ENCODE peak calls at places on chromosomes 11 and 22, in eight cellular contexts. O is IMR-90, L is HCT116, M is heart left ventricle, E is body of pancreas, P is suprapubic skin, N is GM12878, A is spleen. D is an unnamed sample.

GRCh38 chr11:62472063-62472884 is 53.4 kb downstream of the SCGB1A1 start:
- DNase-seq in P (no peak), O (peak; percentile 59), L (peak; percentile 59), N (no peak), A (no peak), E (no peak), M (no peak), D (no peak)

GRCh38 chr11:84398017-84398626 is 1112.0 kb upstream of the CCDC90B start:
- DNase-seq in N (no peak), P (no peak), O (peak; percentile 1), E (peak; percentile 38), L (no peak), M (no peak), A (no peak), D (no peak)

GRCh38 chr11:69053169-69053477 is 4.4 kb downstream of the TPCN2 start:
- DNase-seq in M (no peak), A (no peak), N (no peak), E (no peak), P (no peak), L (no peak), O (no peak), D (no peak)

GRCh38 chr11:26331911-26332571 is at the start of gene ANO3:
- DNase-seq in E (peak; percentile 89), L (no peak), A (no peak), P (no peak), O (peak; percentile 73), M (peak; percentile 31), N (no peak), D (peak; percentile 69)

GRCh38 chr11:18523079-18523478 is 3.7 kb downstream of the TSG101 start:
- DNase-seq in E (no peak), M (no peak), O (no peak), L (no peak), N (no peak), P (no peak), A (no peak), D (no peak)

GRCh38 chr11:64324692-64325469 is 7.0 kb downstream of the PRDX5 start:
- DNase-seq in O (no peak), L (no peak), E (no peak), P (no peak), M (no peak), A (no peak), N (no peak), D (no peak)

GRCh38 chr22:41828516-41828915 is 4.4 kb upstream of the SREBF2 start:
- DNase-seq in A (no peak), E (peak; percentile 57), N (no peak), O (no peak), P (no peak), L (no peak), M (no peak), D (no peak)

GRCh38 chr11:36258730-36259360 is 30.4 kb downstream of the COMMD9 start:
- DNase-seq in O (peak; percentile 77), N (no peak), E (peak; percentile 62), P (no peak), M (peak; percentile 55), L (peak; percentile 36), A (no peak), D (peak; percentile 63)

GRCh38 chr22:22343603-22344276 is 99.2 kb downstream of the VPREB1 start:
- DNase-seq in L (no peak), O (no peak), P (no peak), M (no peak), N (no peak), A (no peak), E (peak; percentile 10), D (no peak)

GRCh38 chr11:65786008-65786785 is 666 bp upstream of the OVOL1 start:
- DNase-seq in O (no peak), E (peak; percentile 58), N (no peak), P (peak; percentile 65), L (no peak), A (no peak), M (no peak), D (no peak)

GRCh38 chr22:35115515-35115914 is 49.6 kb downstream of the ISX start:
- DNase-seq in P (no peak), L (no peak), O (no peak), A (no peak), N (no peak), E (no peak), M (no peak), D (no peak)

GRCh38 chr11:92576315-92576714 is 351.7 kb downstream of the FAT3 start:
- DNase-seq in O (no peak), A (no peak), M (no peak), N (no peak), L (no peak), E (no peak), P (no peak), D (no peak)

GRCh38 chr11:128936546-128937275 is 6.0 kb downstream of the TP53AIP1 start:
- DNase-seq in P (no peak), N (no peak), A (peak; percentile 72), O (no peak), E (no peak), L (no peak), M (no peak), D (no peak)

GRCh38 chr11:114563077-114563476 is 3.4 kb upstream of the NXPE1 start:
- DNase-seq in O (peak; percentile 8), E (no peak), N (no peak), L (peak; percentile 27), P (no peak), A (no peak), M (no peak), D (no peak)

GRCh38 chr11:114569781-114570180 is 10.1 kb upstream of the NXPE1 start:
- DNase-seq in O (no peak), E (no peak), N (no peak), M (no peak), A (no peak), P (no peak), L (no peak), D (no peak)

GRCh38 chr11:114562166-114562916 is 2.7 kb upstream of the NXPE1 start:
- DNase-seq in N (no peak), E (no peak), A (no peak), L (no peak), O (peak; percentile 59), P (no peak), M (no peak), D (no peak)

GRCh38 chr11:114566273-114566672 is 6.6 kb upstream of the NXPE1 start:
- DNase-seq in A (no peak), M (no peak), E (no peak), O (no peak), P (no peak), L (no peak), N (no peak), D (no peak)

GRCh38 chr11:114564836-114565235 is 5.2 kb upstream of the NXPE1 start:
- DNase-seq in E (no peak), M (no peak), P (no peak), N (no peak), A (no peak), L (no peak), O (no peak), D (no peak)
- TF ChIP-seq POLR2A in E (no peak), M (no peak), P (no peak), N (no peak), A (no peak), L (no peak), O (no peak), D (no peak)

GRCh38 chr22:50270302-50271010 is at the start of gene MAPK11:
- DNase-seq in E (peak; percentile 77), P (no peak), L (no peak), M (peak; percentile 77), A (peak; percentile 91), O (peak; percentile 61), N (no peak), D (peak; percentile 79)

GRCh38 chr22:50267591-50268390 is 2.4 kb downstream of the MAPK11 start:
- DNase-seq in P (no peak), N (no peak), O (peak; percentile 38), M (peak; percentile 67), A (no peak), L (no peak), E (peak; percentile 82), D (no peak)

GRCh38 chr22:50266994-50267393 is 3.2 kb downstream of the MAPK11 start:
- DNase-seq in N (no peak), P (no peak), O (no peak), A (no peak), E (no peak), L (no peak), M (no peak), D (no peak)

GRCh38 chr22:50269573-50270301 is 443 bp downstream of the MAPK11 start:
- DNase-seq in E (peak; percentile 43), A (peak; percentile 86), L (no peak), P (no peak), O (peak; percentile 31), N (no peak), M (no peak), D (no peak)

GRCh38 chr22:50268655-50269113 is 1.5 kb downstream of the MAPK11 start:
- DNase-seq in L (no peak), M (no peak), P (no peak), A (no peak), N (no peak), O (no peak), E (peak; percentile 81), D (no peak)
- H3K27me3 ChIP-seq in L (no peaks in the 10 kb centered on the region), M (peaks cover 9% of the 10 kb centered on the region), P (peaks cover 12% of the 10 kb centered on the region), A (peaks cover 18% of the 10 kb centered on the region), N (no peaks in the 10 kb centered on the region), O (no peaks in the 10 kb centered on the region), E (no peaks in the 10 kb centered on the region), D (no peaks in the 10 kb centered on the region)

GRCh38 chr11:77411717-77412441 is 62.0 kb downstream of the PAK1 start:
- DNase-seq in E (peak; percentile 89), M (peak; percentile 87), N (peak; percentile 40), O (peak; percentile 82), P (peak; percentile 86), A (peak; percentile 98), L (peak; percentile 49), D (peak; percentile 86)

GRCh38 chr11:77410076-77410827 is 63.6 kb downstream of the PAK1 start:
- DNase-seq in L (no peak), M (no peak), E (no peak), N (no peak), A (no peak), O (no peak), P (no peak), D (no peak)

GRCh38 chr11:77412814-77413213 is 61.1 kb downstream of the PAK1 start:
- DNase-seq in O (no peak), P (no peak), L (no peak), A (no peak), E (no peak), N (no peak), M (no peak), D (no peak)

GRCh38 chr11:77409046-77409445 is 64.8 kb downstream of the PAK1 start:
- DNase-seq in P (no peak), E (no peak), N (no peak), A (no peak), O (no peak), M (no peak), L (no peak), D (no peak)

DNA sequence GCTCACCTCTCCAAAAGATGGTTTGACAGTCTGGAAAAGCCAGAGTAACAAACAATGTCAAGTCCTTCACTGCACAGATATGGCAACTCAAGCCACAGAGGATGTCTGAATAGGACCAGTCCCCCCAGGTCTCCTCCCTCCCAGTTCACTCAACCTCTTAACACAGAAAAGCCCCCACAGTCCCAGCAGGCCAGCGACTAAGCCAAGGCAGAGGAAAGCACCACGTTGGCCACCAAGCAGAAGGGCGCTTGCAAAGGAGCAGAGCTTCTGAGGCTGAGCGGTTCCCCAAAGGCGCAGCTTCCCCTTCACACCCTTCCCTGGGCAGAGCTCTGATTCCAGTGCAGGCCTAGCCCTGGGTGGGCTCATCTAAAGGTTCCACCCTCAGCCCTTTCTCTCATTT is 62.7 kb downstream of the PAK1 start:
- DNase-seq in E (peak; percentile 20), O (peak; percentile 30), N (no peak), M (peak; percentile 47), P (peak; percentile 64), L (no peak), A (peak; percentile 88), D (peak; percentile 67)
- TF ChIP-seq POLR2A in E (no peak), O (no peak), N (no peak), M (no peak), P (no peak), L (no peak), A (no peak), D (no peak)

GRCh38 chr11:1390603-1391164 is 950 bp downstream of the BRSK2 start:
- DNase-seq in E (peak; percentile 72), M (peak; percentile 74), A (peak; percentile 83), N (no peak), P (no peak), O (peak; percentile 5), L (no peak), D (no peak)
- H3K27me3 ChIP-seq in E (no peaks in the 10 kb centered on the region), M (peaks cover 19% of the 10 kb centered on the region), A (peaks cover 27% of the 10 kb centered on the region), N (peaks cover 6% of the 10 kb centered on the region), P (peaks cover 59% of the 10 kb centered on the region), O (peaks cover 22% of the 10 kb centered on the region), L (no peaks in the 10 kb centered on the region), D (peaks cover 4% of the 10 kb centered on the region)